ENCODE peak calls at places on chromosomes 1 and 21, in five cellular contexts. P is WTC11; J is activated naive CD4-positive, alpha-beta T cell; T is T-helper 17 cell; Y is activated CD4-positive, alpha-beta T cell treated with anti-CD3 and anti-CD28 coated beads, Interleukin-2, amount 50 U/mL, for 24 hours. O is an unnamed sample.

GRCh38 chr1:43573066-43573799 is 42.5 kb downstream of the PTPRF start:
- DNase-seq in P (no peak), J (no peak), T (no peak), Y (no peak), O (no peak)

GRCh38 chr1:115300087-115300856 is 37.8 kb downstream of the NGF start:
- DNase-seq in P (no peak), J (no peak), T (no peak), Y (no peak), O (peak; percentile 93)

GRCh38 chr1:59022799-59023198 is 239.0 kb upstream of the JUN start:
- DNase-seq in P (no peak), J (no peak), T (no peak), Y (no peak), O (no peak)

GRCh38 chr1:54955359-54955758 is 25.1 kb upstream of the TMEM61 start:
- DNase-seq in P (no peak), J (no peak), T (no peak), Y (no peak), O (no peak)

GRCh38 chr1:147741075-147741474 is 19.3 kb downstream of the GJA5 start:
- DNase-seq in P (no peak), J (no peak), T (no peak), Y (no peak), O (no peak)

GRCh38 chr1:58397187-58397820 is 149.2 kb downstream of the OMA1 start:
- DNase-seq in P (no peak), J (no peak), T (no peak), Y (no peak), O (peak; percentile 90)

GRCh38 chr1:245023222-245023621 is 131.6 kb upstream of the KIF26B start:
- DNase-seq in P (no peak), J (no peak), T (no peak), Y (no peak), O (no peak)

GRCh38 chr1:222616535-222616934 is 1.4 kb upstream of the MIA3 start:
- DNase-seq in P (no peak), J (no peak), T (no peak), Y (no peak), O (peak; percentile 11)

GRCh38 chr21:39444406-39445145 is 1.0 kb downstream of the LCA5L start:
- DNase-seq in P (no peak), J (no peak), T (no peak), Y (no peak), O (peak; percentile 58)

GRCh38 chr1:174005032-174005431 is 17.1 kb downstream of the RC3H1 start:
- DNase-seq in P (no peak), J (no peak), T (no peak), Y (no peak), O (no peak)

GRCh38 chr1:154497026-154497806 is 4.8 kb upstream of the TDRD10 start:
- DNase-seq in P (no peak), J (no peak), T (no peak), Y (no peak), O (peak; percentile 41)

GRCh38 chr1:235206533-235207201 is 45.6 kb upstream of the RBM34 start:
- DNase-seq in P (no peak), J (no peak), T (no peak), Y (no peak), O (no peak)

GRCh38 chr21:27571706-27572105 is 604.8 kb upstream of the ADAMTS5 start:
- DNase-seq in P (no peak), J (no peak), T (no peak), Y (no peak), O (no peak)

GRCh38 chr1:6587261-6588005 is 7.6 kb downstream of the ZBTB48 start:
- DNase-seq in P (no peak), J (no peak), T (no peak), Y (no peak), O (no peak)

GRCh38 chr1:212957546-212957945 is 7.2 kb downstream of the VASH2 start:
- DNase-seq in P (no peak), J (no peak), T (no peak), Y (no peak), O (no peak)

GRCh38 chr1:154609398-154610380 is 1.7 kb upstream of the ADAR start:
- DNase-seq in P (peak; percentile 65), J (peak; percentile 17), T (peak; percentile 20), Y (peak; percentile 20), O (peak; percentile 86)

GRCh38 chr21:28714795-28715464 is 277.7 kb downstream of the LTN1 start:
- DNase-seq in P (no peak), J (no peak), T (no peak), Y (no peak), O (no peak)

GRCh38 chr1:11211925-11212587 is 22.9 kb downstream of the ANGPTL7 start:
- DNase-seq in P (no peak), J (no peak), T (no peak), Y (no peak), O (no peak)

GRCh38 chr1:245332513-245332912 is 177.7 kb downstream of the KIF26B start:
- DNase-seq in P (no peak), J (no peak), T (no peak), Y (no peak), O (no peak)

GRCh38 chr1:69088556-69088955 is 479.2 kb upstream of the LRRC7 start:
- DNase-seq in P (no peak), J (no peak), T (no peak), Y (no peak), O (no peak)

GRCh38 chr1:9256332-9256731 is 21.8 kb downstream of the H6PD start:
- DNase-seq in P (no peak), J (no peak), T (no peak), Y (no peak), O (no peak)

GRCh38 chr1:112678605-112679004 is 4.1 kb downstream of the MOV10 start:
- DNase-seq in P (no peak), J (no peak), T (no peak), Y (no peak), O (no peak)

GRCh38 chr1:51551081-51551480 is 32.0 kb upstream of the EPS15 start:
- DNase-seq in P (no peak), J (no peak), T (no peak), Y (no peak), O (no peak)

GRCh38 chr1:64246294-64246917 is 43.0 kb downstream of the UBE2U start:
- DNase-seq in P (no peak), J (no peak), T (no peak), Y (no peak), O (peak; percentile 25)

GRCh38 chr21:28332796-28333195 is 659.9 kb downstream of the LTN1 start:
- DNase-seq in P (no peak), J (no peak), T (no peak), Y (no peak), O (no peak)

GRCh38 chr1:37438971-37439671 is 35.3 kb upstream of the ZC3H12A start:
- DNase-seq in P (no peak), J (no peak), T (no peak), Y (no peak), O (no peak)

GRCh38 chr1:184954232-184954995 is 19.9 kb downstream of the NIBAN1 start:
- DNase-seq in P (no peak), J (no peak), T (no peak), Y (no peak), O (peak; percentile 71)

GRCh38 chr1:205504311-205505075 is at the start of gene CDK18:
- DNase-seq in P (peak; percentile 85), J (peak; percentile 30), T (peak; percentile 26), Y (no peak), O (peak; percentile 90)

GRCh38 chr1:240608707-240609106 is 3.2 kb downstream of the GREM2 start:
- DNase-seq in P (peak; percentile 22), J (no peak), T (no peak), Y (no peak), O (peak; percentile 66)

GRCh38 chr1:94092210-94092613 is 28.7 kb downstream of the ABCA4 start:
- DNase-seq in P (no peak), J (no peak), T (no peak), Y (no peak), O (peak; percentile 91)

GRCh38 chr1:244388961-244389360 is 62.7 kb downstream of the ADSS2 start:
- DNase-seq in P (no peak), J (no peak), T (no peak), Y (no peak), O (no peak)

GRCh38 chr1:9849691-9850441 is 26.1 kb upstream of the CLSTN1 start:
- DNase-seq in P (no peak), J (no peak), T (no peak), Y (no peak), O (peak; percentile 43)

GRCh38 chr1:22343456-22344426 is 107.9 kb upstream of the ZBTB40 start:
- DNase-seq in P (no peak), J (no peak), T (no peak), Y (no peak), O (no peak)

GRCh38 chr1:6545276-6545934 is 8.9 kb downstream of the NOL9 start:
- DNase-seq in P (no peak), J (no peak), T (no peak), Y (no peak), O (no peak)

O was measured in mesendoderm.